ENCODE peak calls at places on chromosome 17, in four cellular contexts. Z, U, H and J are unnamed samples.

GRCh38 chr17:47797797-47798196 is 23.8 kb downstream of the OSBPL7 start:
- DNase-seq in H (no peak), Z (no peak), U (no peak), J (no peak)

GRCh38 chr17:39668141-39668924 is at the start of gene PNMT:
- DNase-seq in Z (peak), U (no peak), H (peak), J (peak)

GRCh38 chr17:1966274-1967086 is 58.7 kb downstream of the RTN4RL1 start:
- DNase-seq in U (no peak), Z (no peak), H (no peak), J (peak)

GRCh38 chr17:71548540-71549190 is 572.2 kb upstream of the SOX9 start:
- DNase-seq in U (no peak), Z (no peak), H (no peak), J (peak)

GRCh38 chr17:80107231-80108021 is 6.0 kb downstream of the GAA start:
- DNase-seq in U (no peak), Z (peak), H (no peak), J (no peak)

GRCh38 chr17:56297142-56297541 is 143.9 kb downstream of the ANKFN1 start:
- DNase-seq in U (no peak), Z (no peak), H (no peak), J (peak)

GRCh38 chr17:74770498-74771318 is 5.4 kb downstream of the NAT9 start:
- DNase-seq in H (peak), U (no peak), Z (peak), J (no peak)

GRCh38 chr17:30554839-30555751 is 77.9 kb downstream of the GOSR1 start:
- DNase-seq in H (no peak), Z (peak), U (peak), J (peak)

DNA sequence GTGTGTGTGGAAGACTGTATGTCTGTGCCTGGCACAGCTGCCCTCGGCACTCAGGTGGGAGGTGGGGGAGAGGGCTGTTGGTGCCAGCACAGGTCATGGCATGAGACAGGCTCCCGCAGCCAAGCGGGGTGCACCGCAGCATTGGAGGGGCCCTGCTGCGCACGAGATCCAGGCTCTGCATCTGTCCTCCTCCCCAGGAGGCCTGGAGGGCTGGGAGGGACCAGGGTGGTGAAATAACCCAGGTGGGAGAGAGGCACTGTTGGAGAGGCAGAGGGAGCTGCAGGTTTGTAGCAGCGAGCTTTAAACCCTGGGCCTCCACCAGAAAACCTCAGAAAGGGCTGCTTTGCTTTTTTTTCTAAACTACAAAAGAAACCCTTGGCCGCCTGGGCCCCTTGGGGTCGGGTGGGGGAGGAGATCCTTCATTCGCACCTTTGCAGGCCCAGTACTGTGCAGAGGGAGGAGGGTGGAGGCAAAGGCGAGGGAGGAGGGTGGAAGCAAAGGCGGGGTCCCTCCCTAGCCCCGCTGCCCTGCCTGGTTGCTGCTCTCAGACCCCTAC is 241.7 kb downstream of the SEC14L1 start:
- DNase-seq in H (peak), U (no peak), Z (no peak), J (no peak)
- TF ChIP-seq CTCF in H (no peak), U (no peak), Z (no peak), J (no peak)

GRCh38 chr17:61314368-61315078 is 85.1 kb upstream of the TBX2 start:
- DNase-seq in U (no peak), Z (no peak), H (no peak), J (peak)
- TF ChIP-seq CTCF in U (no peak), Z (peak), H (no peak), J (peak)

GRCh38 chr17:21215935-21216334 is 2.0 kb upstream of the TMEM11 start:
- DNase-seq in Z (no peak), H (no peak), U (no peak), J (no peak)

GRCh38 chr17:21213491-21214014 is 408 bp downstream of the TMEM11 start:
- DNase-seq in U (no peak), H (no peak), Z (no peak), J (no peak)

GRCh38 chr17:21213005-21213404 is 956 bp downstream of the TMEM11 start:
- DNase-seq in H (no peak), U (no peak), Z (no peak), J (no peak)

GRCh38 chr17:21214777-21215541 is 998 bp upstream of the TMEM11 start:
- DNase-seq in U (no peak), Z (peak), H (peak), J (peak)

DNA sequence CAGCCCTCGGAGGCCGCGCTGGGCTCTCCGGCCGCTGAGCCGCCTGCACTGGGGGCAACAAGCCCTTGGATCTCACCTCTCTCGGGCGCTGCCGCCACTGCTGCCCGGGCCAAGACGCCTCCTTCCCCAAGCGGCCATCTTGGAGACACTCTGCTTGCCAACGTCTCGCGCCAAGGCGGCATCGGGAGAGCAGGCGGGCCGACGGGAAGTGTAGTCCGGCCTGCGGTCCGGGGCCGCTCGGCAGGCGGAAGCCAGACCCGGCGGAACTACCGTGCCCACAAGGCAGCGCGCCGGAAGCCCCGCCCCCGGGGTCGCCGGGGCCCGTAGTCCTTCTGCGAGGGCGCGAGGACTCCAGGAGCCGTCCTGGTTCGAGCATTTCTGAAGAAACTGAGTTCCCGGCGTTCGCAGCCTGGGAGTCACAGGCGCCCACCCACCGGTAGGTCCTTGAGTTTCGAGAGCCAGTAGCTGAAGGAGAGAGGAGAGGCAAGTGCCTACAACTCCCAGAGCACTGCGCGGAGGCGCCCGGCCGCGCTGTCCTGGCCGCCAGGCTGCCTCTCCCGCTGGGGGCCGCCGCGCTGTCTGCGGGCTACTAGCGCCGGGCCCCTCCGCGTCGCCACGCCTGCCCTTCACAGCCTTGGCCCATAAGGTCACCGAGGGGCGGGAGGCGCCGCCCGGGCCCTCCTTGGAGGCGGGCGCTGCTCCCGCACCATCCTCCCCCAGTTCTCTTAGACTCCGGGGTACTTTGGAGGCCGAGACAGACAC is at the start of gene TMEM11:
- DNase-seq in Z (peak), H (peak), U (peak), J (peak)
- TF ChIP-seq CTCF in Z (no peak), H (no peak), U (peak), J (no peak)

GRCh38 chr17:62987136-62987535 is 21.1 kb downstream of the TANC2 start:
- DNase-seq in Z (no peak), U (no peak), H (no peak), J (no peak)
- TF ChIP-seq CTCF in Z (no peak), U (peak), H (no peak), J (peak)

GRCh38 chr17:45316271-45317112 is at the start of gene MAP3K14:
- DNase-seq in U (peak), Z (peak), H (no peak), J (peak)
- TF ChIP-seq CTCF in U (peak), Z (no peak), H (peak), J (peak)

DNA sequence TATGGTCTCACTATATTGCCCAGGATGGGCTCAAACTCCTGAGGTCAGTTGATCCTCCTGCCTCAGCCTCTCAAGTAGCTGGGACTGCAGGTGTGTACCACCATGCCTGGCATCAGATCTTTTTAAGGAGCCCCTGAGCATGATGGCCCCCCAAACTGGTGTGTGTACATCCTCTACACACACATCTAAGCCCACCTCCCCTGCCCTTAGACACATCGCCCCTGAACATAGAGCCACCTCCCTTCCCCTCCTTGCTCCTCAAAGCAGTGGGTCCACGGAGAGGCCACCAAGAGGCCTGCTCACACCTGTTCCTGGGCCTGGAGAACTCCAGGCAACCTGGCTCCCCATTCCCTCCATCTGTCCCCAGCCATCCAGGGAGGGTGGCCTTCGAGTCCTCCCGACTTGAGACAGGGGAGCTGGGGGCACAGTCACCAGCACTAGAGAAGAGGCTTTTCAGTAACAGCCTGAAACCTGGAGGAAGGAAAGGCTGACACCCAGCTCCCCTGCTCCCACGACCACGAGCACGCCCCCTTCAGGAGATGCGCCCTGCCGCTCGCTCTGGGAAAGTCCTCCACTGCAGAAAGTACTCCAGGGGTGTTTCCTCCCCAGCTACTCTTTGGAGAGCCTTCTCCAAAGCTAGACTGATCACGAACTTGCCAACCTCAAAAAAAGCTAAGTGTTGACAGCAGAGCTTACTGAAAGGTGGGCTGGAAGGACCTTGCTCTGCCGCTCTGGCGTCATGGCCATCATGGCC is 12.6 kb upstream of the PRR29 start:
- DNase-seq in H (no peak), U (no peak), Z (no peak), J (no peak)
- TF ChIP-seq CTCF in H (no peak), U (no peak), Z (no peak), J (no peak)

GRCh38 chr17:34384271-34384670 is 21.2 kb upstream of the CCL1 start:
- DNase-seq in Z (no peak), U (no peak), H (no peak), J (no peak)
- TF ChIP-seq CTCF in Z (no peak), U (no peak), H (no peak), J (no peak)

DNA sequence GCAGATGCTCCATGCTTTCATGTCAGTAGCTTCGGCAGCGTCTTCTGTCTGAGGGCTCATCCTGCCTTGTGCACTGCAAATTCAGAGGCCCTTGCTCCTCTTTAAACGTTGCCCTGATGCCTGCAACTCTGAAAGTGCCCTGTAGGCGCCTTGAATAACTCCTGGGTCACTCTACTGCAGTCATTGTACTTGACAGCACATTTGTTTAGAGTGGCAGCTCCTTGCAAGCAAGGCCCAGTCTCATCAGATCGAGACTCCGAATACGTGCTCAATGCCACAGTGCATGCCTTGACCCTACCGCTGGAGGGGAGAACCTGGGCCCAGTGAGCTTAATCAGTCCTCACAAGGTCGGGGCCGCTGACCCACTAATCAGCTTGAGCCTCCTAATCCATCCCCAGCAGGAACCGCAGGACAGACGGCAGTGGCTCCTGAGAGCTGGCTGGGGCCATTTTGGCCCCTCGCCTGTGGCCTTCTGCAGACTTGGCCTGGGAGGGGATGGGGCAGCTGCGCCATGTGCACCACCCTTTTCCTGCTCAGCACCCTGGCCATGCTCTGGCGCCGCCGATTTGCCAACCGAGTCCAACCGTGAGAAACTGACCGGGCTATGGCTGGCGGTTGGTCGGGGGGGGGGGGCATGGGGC is at the start of gene PRCD:
- DNase-seq in Z (no peak), H (no peak), U (no peak), J (no peak)
- TF ChIP-seq CTCF in Z (no peak), H (no peak), U (no peak), J (no peak)